ENCODE peak calls at places on chromosome 7, in ten cellular contexts. N is heart right ventricle; X is EL; M is hippocampal formation; T is activated T-cell treated with anti-CD3 and anti-CD28 coated beads, Interleukin-2, amount 50 U/mL, for 24 hours; P is prostate gland; G is CD8-positive, alpha-beta memory T cell; C is stimulated activated CD4-positive, alpha-beta T cell treated with anti-CD3 and anti-CD28 coated beads, Interleukin-4, amount 100 ng/mL, for 4 hours; U is effector CD8-positive, alpha-beta T cell; W is D341Med. Z is an unnamed sample.

GRCh38 chr7:112411186-112411795 is 39.0 kb upstream of the IFRD1 start:
- DNase-seq in W (peak), T (no peak), N (peak), X (no peak), U (no peak), C (no peak), M (peak), P (no peak), G (no peak), Z (peak)

GRCh38 chr7:84364708-84365107 is 170.1 kb upstream of the SEMA3A start:
- DNase-seq in M (no peak), G (no peak), C (no peak), U (no peak), N (no peak), X (peak), P (no peak), T (no peak), W (no peak), Z (no peak)

GRCh38 chr7:45973725-45974532 is 52.9 kb upstream of the IGFBP3 start:
- DNase-seq in N (no peak), M (peak), X (no peak), W (no peak), C (no peak), T (no peak), U (no peak), P (no peak), G (no peak), Z (no peak)

GRCh38 chr7:7898155-7898554 is 70.4 kb upstream of the GLCCI1 start:
- DNase-seq in X (no peak), N (no peak), P (no peak), M (no peak), G (no peak), T (no peak), U (no peak), C (no peak), W (no peak), Z (no peak)

GRCh38 chr7:102169651-102170416 is 116.8 kb upstream of the SH2B2 start:
- DNase-seq in C (no peak), W (no peak), M (no peak), U (no peak), G (no peak), P (no peak), T (no peak), X (no peak), N (peak), Z (peak)

GRCh38 chr7:47647213-47647985 is 65.5 kb upstream of the TNS3 start:
- DNase-seq in W (no peak), X (no peak), U (no peak), G (no peak), T (no peak), M (no peak), C (no peak), N (no peak), P (no peak), Z (peak)

GRCh38 chr7:105581066-105581811 is at the start of gene EFCAB10:
- DNase-seq in W (no peak), C (peak), X (peak), P (peak), N (peak), T (peak), U (no peak), G (peak), M (peak), Z (peak)

GRCh38 chr7:95686109-95686508 is 86.2 kb upstream of the DYNC1I1 start:
- DNase-seq in W (peak), X (peak), G (no peak), T (no peak), M (peak), P (peak), U (no peak), N (peak), C (no peak), Z (peak)

GRCh38 chr7:100914208-100914878 is 18.7 kb upstream of the ACHE start:
- DNase-seq in N (no peak), X (no peak), W (no peak), C (no peak), P (no peak), U (no peak), T (no peak), G (no peak), M (no peak), Z (no peak)

GRCh38 chr7:156148995-156149394 is 336.7 kb upstream of the SHH start:
- DNase-seq in G (no peak), U (no peak), N (no peak), W (no peak), X (no peak), M (no peak), C (no peak), P (no peak), T (no peak), Z (no peak)

GRCh38 chr7:143375298-143376034 is 5.7 kb upstream of the ZYX start:
- DNase-seq in M (no peak), N (no peak), G (peak), X (no peak), C (peak), T (peak), P (no peak), W (no peak), U (no peak), Z (peak)

GRCh38 chr7:41816111-41816510 is 113.2 kb upstream of the INHBA start:
- DNase-seq in G (no peak), T (no peak), M (no peak), W (no peak), U (no peak), C (no peak), P (no peak), N (no peak), X (no peak), Z (no peak)

GRCh38 chr7:104967595-104967994 is 46.4 kb upstream of the KMT2E start:
- DNase-seq in T (no peak), X (peak), P (no peak), U (no peak), C (no peak), G (no peak), W (no peak), M (no peak), N (no peak), Z (no peak)

GRCh38 chr7:5550831-5551230 is 127.2 kb upstream of the TNRC18 start:
- DNase-seq in W (peak), P (no peak), G (no peak), U (no peak), N (no peak), X (no peak), C (no peak), M (no peak), T (no peak), Z (no peak)

GRCh38 chr7:118969370-118969769 is 744.9 kb downstream of the ANKRD7 start:
- DNase-seq in W (no peak), P (no peak), C (no peak), X (no peak), T (no peak), M (no peak), N (no peak), U (no peak), G (no peak), Z (no peak)

GRCh38 chr7:45161842-45162241 is 4.3 kb downstream of the RAMP3 start:
- DNase-seq in U (no peak), W (peak), P (no peak), C (no peak), G (peak), T (no peak), X (no peak), N (no peak), M (no peak), Z (no peak)

GRCh38 chr7:45268013-45268412 is 110.4 kb downstream of the RAMP3 start:
- DNase-seq in G (no peak), M (no peak), C (no peak), N (no peak), X (no peak), T (no peak), U (no peak), W (no peak), P (no peak), Z (no peak)

GRCh38 chr7:68547794-68548193 is 1050.5 kb upstream of the AUTS2 start:
- DNase-seq in U (no peak), N (no peak), P (no peak), X (no peak), M (no peak), T (no peak), C (no peak), W (no peak), G (no peak), Z (no peak)

GRCh38 chr7:125663961-125664360 is 734.3 kb upstream of the POT1 start:
- DNase-seq in T (no peak), N (no peak), M (no peak), P (no peak), G (no peak), W (no peak), U (no peak), X (no peak), C (no peak), Z (no peak)

GRCh38 chr7:151059362-151060112 is at the start of gene SLC4A2:
- DNase-seq in T (peak), X (peak), M (peak), N (peak), P (peak), C (peak), G (peak), W (peak), U (peak), Z (peak)

GRCh38 chr7:73830872-73831655 is at the start of gene CLDN4:
- DNase-seq in C (no peak), N (no peak), X (no peak), G (no peak), U (no peak), T (no peak), W (no peak), P (peak), M (no peak), Z (no peak)

GRCh38 chr7:149686001-149686400 is 87.4 kb downstream of the ZNF467 start:
- DNase-seq in W (no peak), C (no peak), M (no peak), X (peak), N (no peak), T (no peak), U (no peak), P (no peak), G (no peak), Z (no peak)

GRCh38 chr7:82323806-82324205 is 119.8 kb downstream of the CACNA2D1 start:
- DNase-seq in N (no peak), M (no peak), G (no peak), U (no peak), P (no peak), X (peak), C (no peak), W (no peak), T (no peak), Z (no peak)

GRCh38 chr7:17027143-17027802 is 145.5 kb upstream of the AGR3 start:
- DNase-seq in M (peak), U (no peak), X (no peak), P (no peak), W (no peak), T (no peak), C (no peak), N (no peak), G (no peak), Z (no peak)

Z was measured in cerebellar cortex.